ENCODE peak calls at places on chromosomes 16 and 17, in five cellular contexts. One of them, this sample, is unnamed. For H3K4me1, H3K36me3 and H3K27me3, the result is how much of the 10 kb centered on the place peaks cover.

GRCh38 chr17:79065105-79065670 is 9.4 kb upstream of the ENGASE start:
- DNase-seq in GM23338: peak
- DNase-seq in transverse colon: peak
- DNase-seq in tibial nerve: no peak
- DNase-seq in BE2C: peak
- DNase-seq in this sample: peak

GRCh38 chr17:48246623-48247022 is 139.1 kb downstream of the SNX11 start:
- DNase-seq in BE2C: no peak
- DNase-seq in GM23338: no peak
- DNase-seq in tibial nerve: no peak
- DNase-seq in transverse colon: no peak
- DNase-seq in this sample: no peak

GRCh38 chr16:424033-424622 is 1.3 kb upstream of the RAB11FIP3 start:
- DNase-seq in transverse colon: peak
- DNase-seq in GM23338: no peak
- DNase-seq in BE2C: peak
- DNase-seq in tibial nerve: peak
- DNase-seq in this sample: no peak

GRCh38 chr17:64077409-64077808 is 52.5 kb downstream of the ERN1 start:
- DNase-seq in tibial nerve: no peak
- DNase-seq in GM23338: no peak
- DNase-seq in BE2C: no peak
- DNase-seq in transverse colon: no peak
- DNase-seq in this sample: peak

GRCh38 chr17:49994085-49995054 is 654 bp downstream of the DLX3 start:
- DNase-seq in BE2C: no peak
- DNase-seq in tibial nerve: no peak
- DNase-seq in transverse colon: no peak
- DNase-seq in GM23338: peak
- DNase-seq in this sample: peak

GRCh38 chr17:33200587-33200986 is 92.5 kb downstream of the ASIC2 start:
- DNase-seq in tibial nerve: no peak
- DNase-seq in GM23338: peak
- DNase-seq in BE2C: no peak
- DNase-seq in transverse colon: no peak
- DNase-seq in this sample: no peak

GRCh38 chr17:28765038-28765437 is 21.2 kb downstream of the TRAF4 start:
- DNase-seq in transverse colon: no peak
- DNase-seq in tibial nerve: no peak
- DNase-seq in GM23338: no peak
- DNase-seq in BE2C: no peak
- DNase-seq in this sample: no peak

GRCh38 chr17:68792873-68793272 is 162.3 kb downstream of the ABCA8 start:
- DNase-seq in GM23338: no peak
- DNase-seq in transverse colon: no peak
- DNase-seq in BE2C: no peak
- DNase-seq in tibial nerve: no peak
- DNase-seq in this sample: no peak

GRCh38 chr17:65131946-65132345 is 5.2 kb upstream of the RGS9 start:
- DNase-seq in transverse colon: no peak
- DNase-seq in BE2C: no peak
- DNase-seq in GM23338: no peak
- DNase-seq in tibial nerve: no peak
- DNase-seq in this sample: no peak

GRCh38 chr17:80252871-80253270 is 7.8 kb upstream of the RNF213 start:
- DNase-seq in tibial nerve: no peak
- DNase-seq in BE2C: peak
- DNase-seq in GM23338: peak
- DNase-seq in transverse colon: peak
- DNase-seq in this sample: no peak

GRCh38 chr17:80892900-80893603 is 98.6 kb upstream of the CHMP6 start:
- DNase-seq in transverse colon: no peak
- DNase-seq in GM23338: no peak
- DNase-seq in BE2C: peak
- DNase-seq in tibial nerve: no peak
- DNase-seq in this sample: peak

DNA sequence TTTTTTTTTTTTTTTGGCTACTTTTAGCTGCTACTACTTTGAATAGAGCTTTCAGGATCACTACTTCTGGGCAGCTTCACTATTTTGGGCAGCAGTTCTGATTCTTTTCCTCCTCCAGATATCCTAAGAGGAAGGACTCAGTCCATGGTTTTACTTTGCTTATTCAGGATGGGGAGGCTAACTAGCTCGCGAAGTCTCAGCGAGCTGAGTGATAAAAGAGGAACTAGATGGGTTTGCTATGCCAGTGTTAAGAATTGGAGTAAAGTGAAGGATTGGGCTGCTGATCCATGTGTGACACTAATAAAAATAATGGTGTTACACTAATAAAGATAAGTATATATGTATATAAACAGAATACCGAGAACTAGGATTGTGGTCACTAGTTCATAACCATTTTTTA is 5.0 kb downstream of the IST1 start:
- DNase-seq in BE2C: no peak
- DNase-seq in tibial nerve: no peak
- DNase-seq in GM23338: peak
- DNase-seq in transverse colon: no peak
- DNase-seq in this sample: no peak
- H3K4me1 ChIP-seq in BE2C: under half
- H3K4me1 ChIP-seq in tibial nerve: under half
- H3K4me1 ChIP-seq in GM23338: under half
- H3K4me1 ChIP-seq in transverse colon: half or more
- H3K4me1 ChIP-seq in this sample: under half

GRCh38 chr16:4455081-4455480 is 19.3 kb downstream of the NMRAL1 start:
- DNase-seq in transverse colon: no peak
- DNase-seq in tibial nerve: no peak
- DNase-seq in GM23338: no peak
- DNase-seq in BE2C: no peak
- DNase-seq in this sample: no peak
- H3K36me3 ChIP-seq in transverse colon: under half
- H3K36me3 ChIP-seq in tibial nerve: under half
- H3K36me3 ChIP-seq in GM23338: under half
- H3K36me3 ChIP-seq in BE2C: half or more
- H3K36me3 ChIP-seq in this sample: under half

GRCh38 chr17:39870776-39871175 is 2.8 kb downstream of the ZPBP2 start:
- DNase-seq in BE2C: no peak
- DNase-seq in transverse colon: no peak
- DNase-seq in GM23338: no peak
- DNase-seq in tibial nerve: no peak
- DNase-seq in this sample: no peak
- H3K27me3 ChIP-seq in BE2C: half or more
- H3K27me3 ChIP-seq in transverse colon: half or more
- H3K27me3 ChIP-seq in GM23338: under half
- H3K27me3 ChIP-seq in tibial nerve: under half
- H3K27me3 ChIP-seq in this sample: under half

DNA sequence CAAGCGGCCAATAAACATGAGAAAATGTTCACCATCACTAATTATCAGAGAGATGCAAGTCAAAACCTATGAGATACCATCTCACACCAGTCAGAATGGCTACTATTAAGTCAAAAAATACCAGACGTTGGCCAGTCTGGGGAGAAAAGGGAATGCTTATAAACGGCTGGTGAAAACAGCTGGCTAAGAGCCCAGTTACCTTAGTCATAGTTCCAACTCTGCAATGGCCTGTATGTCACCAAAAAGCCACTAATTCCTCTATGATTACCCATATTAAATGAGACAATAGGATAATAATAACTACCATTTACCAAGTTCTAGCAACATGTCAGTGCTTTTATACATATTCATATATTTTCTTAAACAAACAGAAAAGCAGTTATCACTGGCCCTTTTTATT is 42.9 kb upstream of the CDRT4 start:
- DNase-seq in transverse colon: no peak
- DNase-seq in BE2C: no peak
- DNase-seq in tibial nerve: no peak
- DNase-seq in GM23338: no peak
- DNase-seq in this sample: no peak
- H3K4me1 ChIP-seq in transverse colon: under half
- H3K4me1 ChIP-seq in BE2C: under half
- H3K4me1 ChIP-seq in tibial nerve: under half
- H3K4me1 ChIP-seq in GM23338: under half
- H3K4me1 ChIP-seq in this sample: under half

DNA sequence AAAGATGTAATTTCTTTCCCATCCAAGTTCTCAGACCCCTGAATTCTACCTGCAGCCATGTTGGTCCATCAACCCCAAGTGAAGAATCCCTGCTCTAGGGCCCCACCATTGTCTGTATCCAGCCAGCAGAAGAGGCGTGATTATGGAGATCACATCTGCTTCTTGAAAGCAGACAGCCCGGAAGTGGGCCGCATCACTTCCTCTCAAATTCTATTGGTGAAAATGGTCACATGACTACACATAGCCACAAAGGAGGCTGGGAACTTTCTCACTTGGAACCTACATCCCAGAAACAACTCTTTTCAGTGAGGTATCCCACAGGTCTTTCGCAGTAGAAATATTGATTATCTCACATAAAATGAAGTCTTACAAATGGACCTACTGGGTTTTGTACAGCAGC is 40.1 kb downstream of the IL4R start:
- DNase-seq in tibial nerve: no peak
- DNase-seq in GM23338: no peak
- DNase-seq in BE2C: peak
- DNase-seq in transverse colon: no peak
- DNase-seq in this sample: no peak
- H3K36me3 ChIP-seq in tibial nerve: under half
- H3K36me3 ChIP-seq in GM23338: under half
- H3K36me3 ChIP-seq in BE2C: under half
- H3K36me3 ChIP-seq in transverse colon: under half
- H3K36me3 ChIP-seq in this sample: under half

This sample was measured in aorta.